ENCODE peak calls at places on chromosome 11, in four cellular contexts. One of them, this sample, is unnamed.

GRCh38 chr11:102971766-102972165 is 16.2 kb upstream of the MMP13 start:
- DNase-seq in activated T-cell treated with anti-CD3 and anti-CD28 coated beads for 24 hours: no peak
- DNase-seq in progenitor cell of endocrine pancreas: no peak
- DNase-seq in LHCN-M2: no peak
- DNase-seq in this sample: no peak

GRCh38 chr11:77374108-77374507 is 72.6 kb upstream of the GDPD4 start:
- DNase-seq in activated T-cell treated with anti-CD3 and anti-CD28 coated beads for 24 hours: no peak
- DNase-seq in progenitor cell of endocrine pancreas: no peak
- DNase-seq in LHCN-M2: peak
- DNase-seq in this sample: no peak

GRCh38 chr11:125199915-125200314 is 35.4 kb downstream of the PKNOX2 start:
- DNase-seq in activated T-cell treated with anti-CD3 and anti-CD28 coated beads for 24 hours: no peak
- DNase-seq in progenitor cell of endocrine pancreas: no peak
- DNase-seq in LHCN-M2: no peak
- DNase-seq in this sample: no peak

GRCh38 chr11:69854719-69855118 is 35.5 kb upstream of the FGF3 start:
- DNase-seq in activated T-cell treated with anti-CD3 and anti-CD28 coated beads for 24 hours: no peak
- DNase-seq in progenitor cell of endocrine pancreas: no peak
- DNase-seq in LHCN-M2: peak
- DNase-seq in this sample: no peak

GRCh38 chr11:128502736-128503135 is 84.6 kb downstream of the ETS1 start:
- DNase-seq in activated T-cell treated with anti-CD3 and anti-CD28 coated beads for 24 hours: no peak
- DNase-seq in progenitor cell of endocrine pancreas: no peak
- DNase-seq in LHCN-M2: peak
- DNase-seq in this sample: no peak

GRCh38 chr11:11252403-11252802 is 100.6 kb downstream of the CSNK2A3 start:
- DNase-seq in activated T-cell treated with anti-CD3 and anti-CD28 coated beads for 24 hours: no peak
- DNase-seq in progenitor cell of endocrine pancreas: no peak
- DNase-seq in LHCN-M2: no peak
- DNase-seq in this sample: no peak

GRCh38 chr11:17063171-17064002 is 14.1 kb downstream of the RPS13 start:
- DNase-seq in activated T-cell treated with anti-CD3 and anti-CD28 coated beads for 24 hours: peak
- DNase-seq in progenitor cell of endocrine pancreas: peak
- DNase-seq in LHCN-M2: peak
- DNase-seq in this sample: no peak

GRCh38 chr11:130612291-130612802 is 163.9 kb downstream of the ADAMTS15 start:
- DNase-seq in activated T-cell treated with anti-CD3 and anti-CD28 coated beads for 24 hours: no peak
- DNase-seq in progenitor cell of endocrine pancreas: no peak
- DNase-seq in LHCN-M2: peak
- DNase-seq in this sample: no peak

GRCh38 chr11:18522388-18522787 is 4.4 kb downstream of the TSG101 start:
- DNase-seq in activated T-cell treated with anti-CD3 and anti-CD28 coated beads for 24 hours: no peak
- DNase-seq in progenitor cell of endocrine pancreas: no peak
- DNase-seq in LHCN-M2: peak
- DNase-seq in this sample: no peak

GRCh38 chr11:1303196-1303821 is 6.1 kb downstream of the TOLLIP start:
- DNase-seq in activated T-cell treated with anti-CD3 and anti-CD28 coated beads for 24 hours: no peak
- DNase-seq in progenitor cell of endocrine pancreas: no peak
- DNase-seq in LHCN-M2: no peak
- DNase-seq in this sample: peak

GRCh38 chr11:112421854-112422253 is 161.2 kb upstream of the PLET1 start:
- DNase-seq in activated T-cell treated with anti-CD3 and anti-CD28 coated beads for 24 hours: no peak
- DNase-seq in progenitor cell of endocrine pancreas: no peak
- DNase-seq in LHCN-M2: no peak
- DNase-seq in this sample: no peak

GRCh38 chr11:85590848-85591483 is 36.2 kb downstream of the DLG2 start:
- DNase-seq in activated T-cell treated with anti-CD3 and anti-CD28 coated beads for 24 hours: no peak
- DNase-seq in progenitor cell of endocrine pancreas: no peak
- DNase-seq in LHCN-M2: peak
- DNase-seq in this sample: no peak

GRCh38 chr11:34425863-34426262 is 12.9 kb upstream of the CAT start:
- DNase-seq in activated T-cell treated with anti-CD3 and anti-CD28 coated beads for 24 hours: no peak
- DNase-seq in progenitor cell of endocrine pancreas: no peak
- DNase-seq in LHCN-M2: peak
- DNase-seq in this sample: no peak

GRCh38 chr11:10539339-10539738 is 1.6 kb downstream of the RNF141 start:
- DNase-seq in activated T-cell treated with anti-CD3 and anti-CD28 coated beads for 24 hours: no peak
- DNase-seq in progenitor cell of endocrine pancreas: no peak
- DNase-seq in LHCN-M2: no peak
- DNase-seq in this sample: no peak

GRCh38 chr11:67364783-67365525 is 8.4 kb downstream of the CLCF1 start:
- DNase-seq in activated T-cell treated with anti-CD3 and anti-CD28 coated beads for 24 hours: no peak
- DNase-seq in progenitor cell of endocrine pancreas: no peak
- DNase-seq in LHCN-M2: no peak
- DNase-seq in this sample: no peak

GRCh38 chr11:8168485-8169257 is at the start of gene RIC3:
- DNase-seq in activated T-cell treated with anti-CD3 and anti-CD28 coated beads for 24 hours: peak
- DNase-seq in progenitor cell of endocrine pancreas: peak
- DNase-seq in LHCN-M2: no peak
- DNase-seq in this sample: no peak